ENCODE peak calls at places on chromosomes 13 and 19, in five cellular contexts. Z is heart left ventricle, J is fibroblast of lung, X is transverse colon, H is AG09309. P is an unnamed sample.

GRCh38 chr13:103067751-103068563 is 1.7 kb upstream of the SLC10A2 start:
- DNase-seq in Z (no peak), J (no peak), X (peak; percentile 78), H (no peak), P (no peak)

GRCh38 chr13:40185393-40185792 is 481.0 kb downstream of the FOXO1 start:
- DNase-seq in Z (no peak), J (no peak), X (no peak), H (no peak), P (no peak)

GRCh38 chr19:44585371-44586141 is 27.8 kb upstream of the IGSF23 start:
- DNase-seq in Z (no peak), J (peak; percentile 39), X (no peak), H (peak; percentile 34), P (no peak)

GRCh38 chr13:102912599-102912998 is 66.8 kb downstream of the ERCC5 start:
- DNase-seq in Z (no peak), J (no peak), X (no peak), H (no peak), P (no peak)

GRCh38 chr19:7512400-7512851 is 3.5 kb upstream of the ZNF358 start:
- DNase-seq in Z (no peak), J (no peak), X (no peak), H (no peak), P (no peak)

GRCh38 chr13:29227560-29227959 is 367.9 kb downstream of the SLC7A1 start:
- DNase-seq in Z (no peak), J (no peak), X (no peak), H (no peak), P (no peak)

GRCh38 chr13:40971321-40971720 is 47.8 kb downstream of the ELF1 start:
- DNase-seq in Z (no peak), J (no peak), X (no peak), H (no peak), P (no peak)

GRCh38 chr19:27392027-27392632 is 1820.8 kb downstream of the UQCRFS1 start:
- DNase-seq in Z (no peak), J (no peak), X (no peak), H (no peak), P (no peak)

GRCh38 chr13:36872621-36873020 is 47.4 kb downstream of the SMAD9 start:
- DNase-seq in Z (peak; percentile 50), J (no peak), X (peak; percentile 26), H (no peak), P (no peak)

DNA sequence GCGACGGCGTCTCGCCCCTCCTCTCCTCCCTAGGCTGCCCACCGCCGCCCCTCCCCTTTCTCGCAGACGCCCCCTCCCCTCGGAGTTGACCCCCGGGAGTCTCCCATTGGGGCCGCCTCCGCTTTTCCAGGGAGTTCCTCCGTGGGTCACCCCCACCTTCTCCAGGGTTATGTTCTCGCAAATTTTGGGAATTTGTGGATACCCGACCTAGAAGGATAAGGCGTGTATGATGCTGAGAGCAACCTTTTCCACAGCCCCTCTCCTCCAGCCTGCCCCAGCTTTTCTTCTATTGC is 273 bp upstream of the RCBTB2 start:
- DNase-seq in Z (no peak), J (no peak), X (no peak), H (no peak), P (no peak)
- H3K4me3 ChIP-seq in Z (peak overlapping the region; percentile 78), J (peak overlapping the region; percentile 51), X (peak overlapping the region; percentile 51), H (peak overlapping the region; percentile 52), P (peak overlapping the region; percentile 55)

DNA sequence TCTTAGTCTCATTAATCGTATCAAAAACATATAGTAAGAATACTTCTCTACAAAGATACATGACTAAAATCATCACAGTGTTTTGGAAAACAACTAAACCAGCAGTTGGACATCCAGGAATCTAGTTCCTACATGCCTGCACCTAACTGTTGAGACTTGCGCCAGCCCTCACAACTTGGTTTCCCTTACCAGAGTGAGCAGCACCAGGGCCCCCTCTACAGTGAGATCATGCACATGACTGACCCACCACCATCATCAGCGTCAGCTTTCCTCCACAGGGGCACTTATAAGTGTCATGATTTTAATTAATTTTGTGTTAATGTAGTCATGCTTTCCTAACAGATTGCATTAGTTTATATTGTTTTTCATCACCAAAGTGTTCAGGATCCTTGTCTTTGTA is 1322.0 kb downstream of the EFNB2 start:
- DNase-seq in Z (no peak), J (peak; percentile 6), X (no peak), H (no peak), P (no peak)
- TF ChIP-seq CTCF in Z (no peak), J (no peak), X (no peak), H (no peak), P (no peak)

GRCh38 chr19:48867922-48868195 is 558 bp downstream of the PLEKHA4 start:
- DNase-seq in Z (no peak), J (no peak), X (no peak), H (no peak), P (no peak)
- H3K4me3 ChIP-seq in Z (peak overlapping the region; percentile 49), J (peak overlapping the region; percentile 70), X (peak overlapping the region; percentile 13), H (peak overlapping the region; percentile 52), P (peak overlapping the region; percentile 46)

GRCh38 chr19:13619203-13619632 is 112.9 kb upstream of the CACNA1A start:
- DNase-seq in Z (no peak), J (no peak), X (no peak), H (peak; percentile 27), P (peak; percentile 23)

GRCh38 chr19:13622727-13623126 is 116.4 kb upstream of the CACNA1A start:
- DNase-seq in Z (no peak), J (no peak), X (no peak), H (no peak), P (no peak)

GRCh38 chr19:13615890-13616289 is 109.6 kb upstream of the CACNA1A start:
- DNase-seq in Z (no peak), J (no peak), X (no peak), H (no peak), P (no peak)

GRCh38 chr19:13623686-13624405 is 117.6 kb upstream of the CACNA1A start:
- DNase-seq in Z (no peak), J (no peak), X (no peak), H (no peak), P (no peak)

GRCh38 chr19:13621413-13621812 is 115.1 kb upstream of the CACNA1A start:
- DNase-seq in Z (no peak), J (peak; percentile 89), X (no peak), H (peak; percentile 80), P (peak; percentile 82)
- TF ChIP-seq CTCF in Z (no peak), J (peak; percentile 48), X (no peak), H (peak; percentile 47), P (peak; percentile 45)

GRCh38 chr19:38250821-38251563 is 5.2 kb downstream of the PPP1R14A start:
- DNase-seq in Z (peak; percentile 89), J (peak; percentile 74), X (peak; percentile 81), H (no peak), P (no peak)

GRCh38 chr19:38252385-38252784 is 3.8 kb downstream of the PPP1R14A start:
- DNase-seq in Z (no peak), J (no peak), X (no peak), H (no peak), P (no peak)

GRCh38 chr19:38251564-38252051 is 4.6 kb downstream of the PPP1R14A start:
- DNase-seq in Z (peak; percentile 79), J (peak; percentile 41), X (no peak), H (no peak), P (no peak)

GRCh38 chr19:38248421-38248820 is 7.8 kb downstream of the PPP1R14A start:
- DNase-seq in Z (no peak), J (no peak), X (no peak), H (no peak), P (no peak)

DNA sequence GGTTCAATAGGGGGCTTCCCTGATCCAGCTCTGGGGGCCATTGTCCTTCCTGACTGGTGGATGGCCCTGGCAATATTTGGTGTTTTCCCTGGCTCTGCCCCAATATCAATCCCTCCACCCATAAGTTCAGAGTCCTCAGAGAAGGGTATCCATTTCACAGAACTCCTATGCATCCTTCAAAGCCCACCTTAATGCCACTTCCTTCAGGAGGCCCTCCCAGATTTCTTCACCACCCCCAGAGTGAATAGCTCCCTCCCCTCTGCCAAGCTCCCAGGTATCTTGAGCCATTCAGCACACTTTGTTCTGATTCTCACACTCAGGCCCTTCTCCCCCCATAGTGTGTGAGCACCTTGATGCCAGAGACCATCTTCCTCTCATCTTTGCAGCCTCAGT is 5.8 kb downstream of the PPP1R14A start:
- DNase-seq in Z (no peak), J (no peak), X (no peak), H (no peak), P (no peak)
- H3K4me3 ChIP-seq in Z (peak overlapping the region; percentile 74), J (no peak overlapping the region), X (no peak overlapping the region), H (no peak overlapping the region), P (no peak overlapping the region)

DNA sequence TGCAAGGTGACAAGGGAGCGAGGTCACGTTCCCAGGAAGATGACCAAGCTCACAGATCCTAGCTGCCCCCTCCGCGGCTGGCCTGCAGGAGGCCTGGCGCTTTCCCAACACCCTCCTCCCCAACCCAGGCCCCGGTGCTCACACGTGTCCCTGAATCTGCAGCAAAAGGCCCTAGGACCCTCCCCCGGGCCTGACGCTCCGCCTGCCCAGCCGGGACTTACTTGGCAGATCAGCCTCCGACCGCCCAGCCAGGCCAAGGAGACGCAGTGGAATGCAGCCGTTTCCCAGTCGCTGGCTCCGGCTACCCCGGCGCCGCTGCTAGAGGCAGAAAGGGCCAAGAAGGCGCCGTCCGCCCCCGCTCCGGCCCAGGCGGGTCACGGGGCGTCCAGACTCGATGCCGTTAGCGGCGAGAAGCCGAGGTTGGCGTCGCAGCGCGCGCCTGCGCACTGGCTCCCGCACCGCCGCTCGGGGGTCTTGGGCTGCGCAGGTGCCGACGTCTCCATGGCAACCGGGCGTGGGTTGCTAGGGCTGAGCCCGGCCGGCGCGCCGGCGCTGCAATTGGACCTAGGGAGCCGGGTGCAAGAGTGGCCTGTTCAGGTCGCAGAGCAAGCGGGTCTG is at the start of gene PNMA8A:
- DNase-seq in Z (peak; percentile 90), J (peak; percentile 63), X (peak; percentile 24), H (no peak), P (no peak)
- TF ChIP-seq CTCF in Z (no peak), J (no peak), X (no peak), H (peak; percentile 1), P (peak; percentile 16)

GRCh38 chr19:1042689-1043511 is 3.0 kb downstream of the ABCA7 start:
- DNase-seq in Z (no peak), J (peak; percentile 22), X (peak; percentile 76), H (no peak), P (no peak)

GRCh38 chr19:1040476-1041271 is 767 bp downstream of the ABCA7 start:
- DNase-seq in Z (peak; percentile 94), J (peak; percentile 94), X (peak; percentile 94), H (peak; percentile 83), P (peak; percentile 63)

GRCh38 chr19:1039646-1040475 is at the start of gene ABCA7:
- DNase-seq in Z (peak; percentile 99), J (peak; percentile 97), X (peak; percentile 99), H (peak; percentile 91), P (peak; percentile 79)

GRCh38 chr19:1041272-1041834 is 1.4 kb downstream of the ABCA7 start:
- DNase-seq in Z (no peak), J (no peak), X (no peak), H (no peak), P (no peak)

GRCh38 chr19:1041835-1042685 is 2.2 kb downstream of the ABCA7 start:
- DNase-seq in Z (no peak), J (no peak), X (peak; percentile 94), H (no peak), P (no peak)
- H3K4me3 ChIP-seq in Z (no peak overlapping the region), J (no peak overlapping the region), X (no peak overlapping the region), H (no peak overlapping the region), P (no peak overlapping the region)

P was measured in BJ.